ENCODE peak calls at places on chromosomes 16 and 17, in four cellular contexts. X is cardiac fibroblast, N is body of pancreas, F is pancreas. H is an unnamed sample.

GRCh38 chr16:67243481-67243880 is 3.8 kb downstream of the FHOD1 start:
- DNase-seq in X (no peak), N (no peak), F (no peak), H (no peak)

GRCh38 chr17:44038604-44039007 is 23.8 kb upstream of the TMEM101 start:
- DNase-seq in X (no peak), N (no peak), F (no peak), H (no peak)

GRCh38 chr17:64326030-64326419 is 63.0 kb upstream of the TEX2 start:
- DNase-seq in X (no peak), N (no peak), F (no peak), H (no peak)

GRCh38 chr17:55818451-55819375 is 67.9 kb downstream of the PCTP start:
- DNase-seq in X (no peak), N (no peak), F (no peak), H (no peak)

GRCh38 chr16:2207872-2208271 is 2.6 kb downstream of the MLST8 start:
- DNase-seq in X (no peak), N (no peak), F (peak), H (no peak)

GRCh38 chr16:86118467-86119307 is 219.7 kb downstream of the IRF8 start:
- DNase-seq in X (no peak), N (peak), F (no peak), H (no peak)

GRCh38 chr17:68347380-68347779 is 56.1 kb downstream of the ARSG start:
- DNase-seq in X (no peak), N (no peak), F (no peak), H (no peak)

GRCh38 chr17:63880706-63881105 is 1.0 kb downstream of the GH2 start:
- DNase-seq in X (no peak), N (no peak), F (no peak), H (no peak)

GRCh38 chr16:56903866-56904265 is 28.1 kb upstream of the HERPUD1 start:
- DNase-seq in X (no peak), N (no peak), F (no peak), H (no peak)

GRCh38 chr17:76736349-76737081 is 616 bp downstream of the SRSF2 start:
- DNase-seq in X (peak), N (peak), F (peak), H (peak)

GRCh38 chr17:65794572-65794971 is 233.1 kb upstream of the AXIN2 start:
- DNase-seq in X (peak), N (peak), F (no peak), H (peak)

GRCh38 chr16:17843905-17844304 is 373.1 kb upstream of the XYLT1 start:
- DNase-seq in X (no peak), N (no peak), F (no peak), H (no peak)

DNA sequence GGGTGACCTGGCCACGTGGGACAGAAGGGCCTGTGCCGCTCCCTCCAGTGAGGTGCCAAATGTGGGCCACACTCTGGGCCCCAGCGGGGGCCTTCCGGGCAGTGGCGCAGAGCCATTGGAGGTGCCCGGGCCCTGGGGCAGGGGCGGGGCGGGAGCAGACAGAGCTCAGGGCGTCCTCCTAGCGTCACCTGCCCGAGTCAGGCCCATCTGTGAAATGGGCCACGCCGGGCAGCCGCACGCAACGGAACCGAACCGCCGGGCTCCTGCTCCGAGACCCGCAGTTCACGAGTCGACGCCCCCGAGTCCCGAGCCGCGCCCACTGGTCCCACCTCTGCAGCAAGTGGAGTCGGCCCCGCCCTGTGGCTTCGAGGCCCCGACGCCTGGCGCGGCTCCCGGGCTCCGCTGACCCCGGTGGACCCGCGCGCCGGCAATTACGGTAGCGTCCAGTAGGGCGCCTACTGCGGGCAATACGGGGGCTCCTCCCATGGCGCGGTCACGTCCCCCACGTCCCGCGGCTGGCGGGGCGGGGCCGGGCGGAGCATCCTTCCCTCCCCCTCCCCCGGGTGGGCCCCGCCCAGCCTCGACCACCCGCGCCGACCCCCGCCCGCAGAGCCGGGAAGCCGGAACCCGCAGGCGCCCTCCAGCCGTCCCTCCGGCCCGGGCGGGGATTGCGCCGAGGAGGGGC is 1.9 kb downstream of the SLC16A3 start:
- DNase-seq in X (peak), N (no peak), F (peak), H (peak)
- TF ChIP-seq CTCF in X (peak), N (peak), F (peak), H (peak)

DNA sequence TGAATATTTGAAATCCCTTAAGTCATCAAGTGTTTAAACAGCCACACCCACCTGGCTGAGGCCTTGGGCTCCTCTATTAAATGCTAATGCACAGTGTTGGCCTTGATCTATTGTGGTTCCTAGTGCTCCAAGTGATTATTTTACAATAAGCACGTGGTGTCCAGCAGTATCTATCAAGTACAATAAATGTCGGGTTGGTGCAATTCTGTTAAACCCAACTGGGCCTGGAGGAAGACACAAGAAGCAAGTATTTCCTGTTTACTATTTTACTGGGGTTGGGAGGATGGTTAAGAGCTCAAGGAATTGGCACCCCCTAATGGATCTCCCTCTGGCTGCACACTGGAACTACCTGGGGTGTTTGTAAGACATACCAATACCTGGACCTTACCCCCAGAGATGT is 72.1 kb upstream of the HNF1B start:
- DNase-seq in X (no peak), N (no peak), F (no peak), H (no peak)
- TF ChIP-seq CTCF in X (no peak), N (no peak), F (no peak), H (no peak)

DNA sequence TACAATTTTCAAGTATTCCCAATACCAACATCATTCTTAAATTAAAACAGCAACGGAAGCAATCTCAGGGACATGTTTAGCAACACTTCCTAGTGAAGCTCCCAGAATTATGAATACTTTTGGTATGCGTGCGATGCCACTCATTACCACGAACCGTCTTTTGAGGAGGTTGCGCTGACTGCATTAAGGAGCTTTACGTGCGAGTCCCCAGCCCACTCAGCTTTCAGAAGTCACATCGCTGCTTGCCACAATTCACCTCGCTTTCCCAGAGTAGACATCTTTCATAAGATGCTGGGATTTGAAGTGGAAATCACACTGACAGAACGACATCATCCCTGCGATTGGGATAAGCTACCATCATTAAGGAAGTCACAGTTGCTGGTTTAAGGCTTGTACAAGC is 441.6 kb upstream of the HSBP1 start:
- DNase-seq in X (no peak), N (no peak), F (no peak), H (no peak)
- TF ChIP-seq CTCF in X (no peak), N (no peak), F (no peak), H (no peak)

DNA sequence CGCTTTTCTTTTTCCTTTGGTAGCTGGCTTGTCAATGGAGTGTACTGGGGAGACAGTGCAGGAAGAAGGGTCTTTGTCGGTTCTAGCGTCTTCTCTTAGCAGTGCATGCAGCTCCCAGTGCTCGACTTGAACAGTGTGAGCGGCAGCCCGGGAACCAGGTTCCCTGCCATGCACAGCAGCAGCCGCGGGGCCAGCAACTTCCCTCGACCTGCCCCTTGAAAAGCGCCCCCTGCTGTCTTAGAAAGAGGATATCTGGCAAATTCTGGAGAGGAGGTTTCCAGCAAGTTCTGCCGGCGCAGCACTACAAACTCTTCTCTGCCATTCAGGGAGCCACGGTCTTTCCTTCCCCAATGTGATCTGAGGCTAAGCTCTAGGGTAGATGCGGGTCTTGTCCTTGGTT is 451.5 kb downstream of the PMP22 start:
- DNase-seq in X (no peak), N (peak), F (no peak), H (peak)
- TF ChIP-seq CTCF in X (no peak), N (no peak), F (no peak), H (peak)

DNA sequence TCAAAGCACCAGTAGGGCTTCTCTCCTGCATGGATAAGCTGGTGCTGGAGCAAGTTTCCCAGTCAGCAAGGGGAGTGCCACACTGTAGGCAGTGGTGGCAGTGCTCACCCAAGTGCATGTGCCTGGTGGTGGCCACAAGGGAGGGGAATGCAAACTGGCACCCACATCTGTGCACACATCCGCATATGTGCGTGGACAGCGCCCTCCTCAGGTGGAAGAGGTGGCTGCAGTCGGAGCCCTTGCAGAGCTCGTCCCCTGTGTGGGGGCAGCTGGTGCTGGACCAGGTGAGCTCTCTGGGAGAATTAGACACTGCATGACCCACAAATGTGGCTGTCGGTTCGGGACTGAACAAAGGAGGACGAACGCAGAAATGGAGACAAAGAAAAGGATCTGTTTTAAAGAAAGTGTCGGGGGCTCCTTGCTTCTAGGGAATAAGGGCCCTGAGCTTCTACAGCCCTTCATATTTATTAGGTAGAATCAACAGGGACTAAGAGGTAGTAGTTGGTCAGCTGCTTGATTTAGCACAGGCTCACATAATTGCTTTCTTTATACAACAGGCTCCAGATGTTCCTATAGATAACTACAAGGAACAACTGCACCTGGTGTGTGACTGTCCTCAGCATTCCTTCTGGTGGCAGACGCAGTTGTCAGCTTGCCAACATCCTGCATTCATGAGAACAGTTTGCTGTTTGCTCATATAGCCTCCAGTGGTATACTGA is 5.3 kb upstream of the ZNF689 start:
- DNase-seq in X (peak), N (peak), F (no peak), H (peak)
- TF ChIP-seq CTCF in X (peak), N (peak), F (no peak), H (peak)

GRCh38 chr17:70184770-70185169 is 15.4 kb downstream of the KCNJ2 start:
- DNase-seq in X (peak), N (no peak), F (no peak), H (no peak)

GRCh38 chr17:70183508-70183907 is 14.2 kb downstream of the KCNJ2 start:
- DNase-seq in X (no peak), N (no peak), F (no peak), H (no peak)

GRCh38 chr17:70181866-70182265 is 12.5 kb downstream of the KCNJ2 start:
- DNase-seq in X (peak), N (no peak), F (no peak), H (no peak)

GRCh38 chr17:70185280-70185679 is 15.9 kb downstream of the KCNJ2 start:
- DNase-seq in X (no peak), N (no peak), F (no peak), H (no peak)

GRCh38 chr17:70184207-70184606 is 14.9 kb downstream of the KCNJ2 start:
- DNase-seq in X (no peak), N (no peak), F (no peak), H (no peak)
- TF ChIP-seq CTCF in X (no peak), N (no peak), F (no peak), H (no peak)

DNA sequence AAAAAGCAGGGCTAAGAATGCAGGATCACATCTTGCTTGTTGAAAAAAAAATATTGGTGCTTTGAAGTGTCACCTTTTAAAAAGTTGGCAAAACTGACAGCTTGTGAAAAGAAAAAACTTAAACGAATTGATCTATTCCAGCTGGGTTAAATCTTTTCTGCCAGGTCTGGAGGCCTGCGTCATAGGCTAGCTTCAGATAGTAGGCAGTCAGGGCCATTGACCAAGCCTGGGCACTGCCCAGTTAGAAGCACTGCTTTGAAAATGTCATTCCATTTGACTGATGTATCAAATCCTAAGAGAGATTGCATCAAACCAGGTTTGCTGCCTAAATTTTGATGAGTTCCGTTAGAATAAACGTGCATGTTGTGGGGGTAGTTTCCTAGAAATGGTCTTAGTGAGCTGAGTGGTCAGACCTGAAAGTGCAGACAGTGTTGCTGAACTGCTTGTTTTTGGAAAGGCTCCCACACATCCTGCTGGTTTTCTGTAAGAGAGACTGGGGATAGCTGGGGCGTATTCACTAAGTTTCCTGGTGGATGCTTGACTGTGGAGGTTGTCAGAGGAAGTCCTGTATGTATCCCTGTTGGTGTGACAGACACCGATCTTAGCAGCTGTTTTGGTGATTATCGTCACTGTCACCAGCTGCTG is 38.8 kb downstream of the NUP88 start:
- DNase-seq in X (no peak), N (no peak), F (no peak), H (no peak)
- TF ChIP-seq CTCF in X (no peak), N (no peak), F (no peak), H (no peak)